ENCODE peak calls at places on chromosome 20, in six cellular contexts. One of them, this sample, is unnamed.

GRCh38 chr20:43910564-43910963 is 4.1 kb upstream of the TOX2 start:
- DNase-seq in GM12892: no peak
- DNase-seq in HepG2: no peak
- DNase-seq in H1: no peak
- DNase-seq in K562: no peak
- DNase-seq in GM12878: no peak
- DNase-seq in this sample: no peak

GRCh38 chr20:37534401-37535157 is 6.9 kb upstream of the BLCAP start:
- DNase-seq in GM12892: no peak
- DNase-seq in HepG2: peak; percentile 83
- DNase-seq in H1: no peak
- DNase-seq in K562: peak; percentile 47
- DNase-seq in GM12878: peak; percentile 90
- DNase-seq in this sample: no peak

GRCh38 chr20:57270204-57270937 is 3.9 kb upstream of the BMP7 start:
- DNase-seq in GM12892: no peak
- DNase-seq in HepG2: no peak
- DNase-seq in H1: no peak
- DNase-seq in K562: no peak
- DNase-seq in GM12878: no peak
- DNase-seq in this sample: no peak

GRCh38 chr20:38893056-38893455 is 33.2 kb upstream of the FAM83D start:
- DNase-seq in GM12892: no peak
- DNase-seq in HepG2: no peak
- DNase-seq in H1: no peak
- DNase-seq in K562: no peak
- DNase-seq in GM12878: peak; percentile 27
- DNase-seq in this sample: no peak

GRCh38 chr20:3077618-3078134 is 6.3 kb downstream of the OXT start:
- DNase-seq in GM12892: no peak
- DNase-seq in HepG2: no peak
- DNase-seq in H1: no peak
- DNase-seq in K562: peak; percentile 72
- DNase-seq in GM12878: no peak
- DNase-seq in this sample: no peak

GRCh38 chr20:17680836-17681740 is 954 bp downstream of the RRBP1 start:
- DNase-seq in GM12892: peak; percentile 88
- DNase-seq in HepG2: peak; percentile 58
- DNase-seq in H1: no peak
- DNase-seq in K562: peak; percentile 65
- DNase-seq in GM12878: no peak
- DNase-seq in this sample: peak; percentile 90

GRCh38 chr20:60921021-60921622 is 330.9 kb upstream of the CDH4 start:
- DNase-seq in GM12892: no peak
- DNase-seq in HepG2: peak; percentile 35
- DNase-seq in H1: no peak
- DNase-seq in K562: peak; percentile 22
- DNase-seq in GM12878: no peak
- DNase-seq in this sample: no peak

GRCh38 chr20:51801220-51801991 is 915 bp downstream of the SALL4 start:
- DNase-seq in GM12892: no peak
- DNase-seq in HepG2: no peak
- DNase-seq in H1: no peak
- DNase-seq in K562: no peak
- DNase-seq in GM12878: no peak
- DNase-seq in this sample: no peak

GRCh38 chr20:10557685-10558084 is 116.1 kb downstream of the JAG1 start:
- DNase-seq in GM12892: no peak
- DNase-seq in HepG2: no peak
- DNase-seq in H1: peak; percentile 15
- DNase-seq in K562: no peak
- DNase-seq in GM12878: no peak
- DNase-seq in this sample: no peak

GRCh38 chr20:62791301-62792181 is 4.7 kb upstream of the MRGBP start:
- DNase-seq in GM12892: peak; percentile 64
- DNase-seq in HepG2: peak; percentile 94
- DNase-seq in H1: peak; percentile 71
- DNase-seq in K562: peak; percentile 70
- DNase-seq in GM12878: no peak
- DNase-seq in this sample: peak; percentile 73
- TF ChIP-seq POLR2AphosphoS5 in GM12892: no peak
- TF ChIP-seq POLR2AphosphoS5 in HepG2: no peak
- TF ChIP-seq POLR2AphosphoS5 in H1: no peak
- TF ChIP-seq POLR2AphosphoS5 in K562: no peak
- TF ChIP-seq POLR2AphosphoS5 in GM12878: no peak
- TF ChIP-seq POLR2AphosphoS5 in this sample: no peak

DNA sequence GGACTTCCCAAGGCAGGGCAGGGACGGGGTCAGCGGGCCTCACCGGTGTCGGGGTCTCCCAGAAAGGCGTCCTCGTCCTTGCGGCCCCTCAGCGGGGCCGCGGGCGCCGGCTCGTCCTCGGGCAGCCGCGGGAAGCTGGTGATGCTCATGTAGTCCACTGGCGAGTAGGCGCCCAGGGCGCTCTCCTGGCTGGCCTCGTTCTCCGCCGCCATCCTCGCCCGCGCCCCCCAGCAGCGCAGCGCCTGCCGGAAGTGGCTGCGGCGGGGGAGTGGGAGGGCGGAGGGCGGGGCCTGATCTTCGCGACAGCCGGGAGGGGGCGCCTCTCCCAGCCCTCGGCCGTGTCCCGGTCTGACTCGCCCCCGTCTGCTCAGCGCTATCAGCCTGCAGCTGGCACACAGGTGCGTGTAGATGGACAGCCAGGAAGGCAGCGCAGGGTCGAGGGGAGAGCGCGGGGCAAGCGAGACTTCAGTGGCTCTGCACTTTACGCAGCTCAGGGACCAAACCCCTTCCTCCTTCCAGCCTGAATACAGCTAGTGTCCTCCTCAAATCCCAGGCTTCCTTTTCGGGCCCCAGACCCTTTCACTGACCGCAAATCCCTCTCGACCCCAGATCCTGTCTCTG is at the start of gene GGT7:
- DNase-seq in GM12892: peak; percentile 77
- DNase-seq in HepG2: peak; percentile 81
- DNase-seq in H1: peak; percentile 60
- DNase-seq in K562: peak; percentile 96
- DNase-seq in GM12878: peak; percentile 24
- DNase-seq in this sample: peak; percentile 86
- TF ChIP-seq POLR2A in GM12892: peak; percentile 31
- TF ChIP-seq POLR2A in HepG2: peak; percentile 89
- TF ChIP-seq POLR2A in H1: no peak
- TF ChIP-seq POLR2A in K562: peak; percentile 74
- TF ChIP-seq POLR2A in GM12878: peak; percentile 83
- TF ChIP-seq POLR2A in this sample: no peak

DNA sequence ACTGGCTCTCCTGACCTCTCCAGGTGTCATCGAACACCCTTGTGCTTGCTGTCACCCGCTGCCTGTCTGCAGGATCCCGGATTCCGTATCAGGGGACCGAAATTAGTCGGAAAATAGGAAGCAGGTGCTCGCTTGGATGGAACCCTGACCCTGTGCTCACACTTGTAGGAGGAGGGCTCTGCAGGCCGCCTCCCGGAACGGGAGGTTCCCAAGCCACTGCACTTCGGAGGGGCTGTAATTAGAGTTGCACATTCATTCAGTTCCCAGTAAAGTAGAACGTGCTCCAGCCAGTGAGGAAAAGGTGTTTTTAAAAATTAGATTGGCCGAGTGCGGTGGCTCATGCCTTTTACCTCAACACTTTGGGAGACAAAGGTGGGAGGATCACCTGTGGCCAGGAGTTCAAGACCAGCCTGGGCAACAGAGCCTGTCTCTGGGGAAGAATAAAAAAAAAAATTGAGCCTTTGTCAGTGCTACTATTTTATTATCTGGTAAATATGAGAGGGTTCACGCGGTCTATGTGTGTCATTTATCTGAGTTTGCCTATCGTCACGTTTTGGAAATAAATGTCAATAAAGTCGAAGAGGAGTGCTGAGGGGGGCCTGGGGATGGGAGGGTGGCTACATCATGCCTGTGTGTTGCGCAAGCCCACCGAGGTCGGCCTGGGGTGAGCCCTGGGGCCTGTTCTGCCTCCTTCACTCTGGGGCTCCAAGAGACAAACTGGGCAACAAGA is 1.5 kb upstream of the GMEB2 start:
- DNase-seq in GM12892: no peak
- DNase-seq in HepG2: peak; percentile 88
- DNase-seq in H1: no peak
- DNase-seq in K562: peak; percentile 44
- DNase-seq in GM12878: peak; percentile 65
- DNase-seq in this sample: no peak
- TF ChIP-seq TAF1 in GM12892: peak; percentile 61
- TF ChIP-seq TAF1 in HepG2: peak; percentile 94
- TF ChIP-seq TAF1 in H1: no peak
- TF ChIP-seq TAF1 in K562: peak; percentile 97
- TF ChIP-seq TAF1 in GM12878: peak; percentile 93
- TF ChIP-seq TAF1 in this sample: peak; percentile 90

DNA sequence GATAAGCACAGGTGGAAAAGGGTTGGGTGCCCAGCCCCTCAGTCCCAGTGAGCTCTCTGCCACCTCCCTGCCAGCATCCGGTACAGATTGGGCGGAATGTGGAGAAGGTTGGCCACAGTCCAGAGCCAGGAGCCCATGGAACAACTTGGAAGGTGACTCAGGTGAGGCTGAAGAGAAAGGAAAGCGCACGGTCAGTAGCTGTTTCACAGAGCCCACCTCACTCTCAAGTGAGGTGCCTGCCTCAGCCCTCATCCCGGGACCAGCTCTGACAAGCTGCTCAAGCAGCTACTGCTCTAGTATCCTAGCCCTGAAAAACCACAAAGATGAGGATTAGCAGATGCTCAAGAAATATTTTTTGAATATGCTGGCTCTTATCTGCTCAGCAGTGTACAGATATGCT is 1.1 kb upstream of the MMP24OS start:
- DNase-seq in GM12892: no peak
- DNase-seq in HepG2: no peak
- DNase-seq in H1: no peak
- DNase-seq in K562: no peak
- DNase-seq in GM12878: no peak
- DNase-seq in this sample: no peak
- TF ChIP-seq POLR2AphosphoS5 in GM12892: no peak
- TF ChIP-seq POLR2AphosphoS5 in HepG2: no peak
- TF ChIP-seq POLR2AphosphoS5 in H1: no peak
- TF ChIP-seq POLR2AphosphoS5 in K562: no peak
- TF ChIP-seq POLR2AphosphoS5 in GM12878: no peak
- TF ChIP-seq POLR2AphosphoS5 in this sample: no peak

DNA sequence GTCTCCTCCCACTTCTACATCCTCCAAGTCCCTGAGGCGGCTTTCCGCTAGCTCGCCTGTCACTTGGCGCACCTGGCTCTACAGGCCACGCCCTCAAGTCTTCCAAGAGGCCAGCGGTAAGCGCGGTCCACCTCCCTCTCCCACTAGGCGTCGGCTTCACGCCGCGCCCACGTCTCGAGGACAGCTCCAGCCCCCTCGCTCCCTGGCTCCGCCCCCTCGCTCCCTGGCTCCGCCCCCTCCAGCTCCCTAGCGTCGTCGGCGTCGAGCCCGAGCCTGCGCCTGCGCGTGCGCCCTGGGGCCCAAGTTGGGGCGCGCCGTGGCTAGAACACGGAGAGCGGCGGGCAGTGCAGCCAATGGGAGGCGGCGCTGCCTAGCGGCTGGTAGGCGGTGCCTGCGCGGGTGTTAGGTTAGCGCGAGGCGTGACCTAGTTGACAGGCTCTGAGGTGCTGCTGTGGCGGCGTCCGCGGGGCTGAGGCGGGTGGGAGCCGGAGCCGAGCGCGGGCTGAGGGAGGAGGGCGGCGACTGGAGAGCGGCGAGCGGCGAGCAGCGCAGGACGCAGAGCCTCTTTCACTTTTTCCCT is at the start of gene MACROD2:
- DNase-seq in GM12892: no peak
- DNase-seq in HepG2: peak; percentile 49
- DNase-seq in H1: peak; percentile 94
- DNase-seq in K562: peak; percentile 4
- DNase-seq in GM12878: no peak
- DNase-seq in this sample: no peak
- TF ChIP-seq POLR2A in GM12892: no peak
- TF ChIP-seq POLR2A in HepG2: no peak
- TF ChIP-seq POLR2A in H1: no peak
- TF ChIP-seq POLR2A in K562: no peak
- TF ChIP-seq POLR2A in GM12878: no peak
- TF ChIP-seq POLR2A in this sample: no peak

DNA sequence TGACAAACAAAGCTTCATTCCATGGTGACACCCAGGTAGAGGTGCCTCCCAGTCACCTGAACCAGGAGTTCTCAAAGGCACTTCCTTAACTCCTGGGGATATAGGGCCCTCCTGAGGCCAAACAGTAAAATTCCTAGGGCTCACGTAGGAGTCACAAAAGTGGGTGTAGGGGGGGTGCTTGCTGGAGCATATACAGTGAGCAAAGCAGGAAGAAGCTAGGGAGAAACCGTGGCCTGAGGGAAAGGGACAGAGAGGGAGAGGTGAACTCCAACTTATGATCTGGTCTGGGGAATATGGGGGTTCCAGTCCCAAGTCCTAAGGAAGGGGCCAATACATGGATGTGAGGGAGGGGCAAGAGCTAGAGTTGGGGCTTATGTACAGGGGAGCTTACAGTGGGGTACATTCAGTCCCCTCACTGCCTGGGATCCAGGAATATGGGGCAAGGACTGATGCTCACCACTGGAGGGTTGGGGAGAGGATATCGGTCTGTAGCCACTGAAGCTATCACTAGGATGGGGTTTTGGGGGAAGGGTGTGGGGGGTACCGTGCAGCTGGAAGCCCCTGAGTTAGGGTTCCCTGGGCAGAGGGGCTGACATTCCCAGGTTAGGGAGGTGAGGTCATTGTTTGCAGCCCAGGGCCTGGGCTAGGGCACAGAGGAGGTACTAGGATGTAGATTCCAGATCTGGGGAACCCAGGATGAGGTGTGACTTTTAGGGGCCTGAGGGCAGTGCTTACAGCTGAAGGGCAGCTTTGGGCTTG is 950 bp downstream of the PEDS1 start:
- DNase-seq in GM12892: no peak
- DNase-seq in HepG2: no peak
- DNase-seq in H1: no peak
- DNase-seq in K562: peak; percentile 48
- DNase-seq in GM12878: no peak
- DNase-seq in this sample: no peak
- TF ChIP-seq TAF1 in GM12892: no peak
- TF ChIP-seq TAF1 in HepG2: no peak
- TF ChIP-seq TAF1 in H1: no peak
- TF ChIP-seq TAF1 in K562: no peak
- TF ChIP-seq TAF1 in GM12878: no peak
- TF ChIP-seq TAF1 in this sample: no peak

This sample was measured in GM12891.